ENCODE peak calls at places on chromosomes 4 and X, in five cellular contexts. S, F, I, D and E are unnamed samples.

GRCh38 chrX:152600853-152601635 is 36.7 kb upstream of the GABRQ start:
- DNase-seq in D (no peak), I (no peak), F (no peak), S (no peak), E (no peak)

GRCh38 chrX:112696506-112696905 is 16.8 kb upstream of the LHFPL1 start:
- DNase-seq in D (no peak), S (no peak), I (no peak), F (no peak), E (no peak)

GRCh38 chr4:113603926-113604325 is 157.6 kb downstream of the CAMK2D start:
- DNase-seq in I (no peak), D (no peak), F (no peak), S (peak), E (peak)

GRCh38 chr4:131551306-131551705 is 1597.8 kb upstream of the PCDH10 start:
- DNase-seq in I (no peak), D (no peak), F (no peak), S (no peak), E (no peak)

GRCh38 chr4:104286867-104287266 is 207.8 kb downstream of the CXXC4 start:
- DNase-seq in S (no peak), D (no peak), I (no peak), F (no peak), E (no peak)

GRCh38 chr4:120066182-120066524 is 495 bp downstream of the MAD2L1 start:
- DNase-seq in S (peak), D (no peak), F (no peak), I (peak), E (no peak)

GRCh38 chr4:81052119-81053068 is 21.9 kb downstream of the BMP3 start:
- DNase-seq in F (peak), I (peak), D (peak), S (peak), E (peak)

GRCh38 chr4:90318208-90318607 is 191.0 kb downstream of the CCSER1 start:
- DNase-seq in F (no peak), D (peak), S (peak), I (peak), E (peak)

GRCh38 chrX:137432609-137433008 is 133.3 kb upstream of the ZIC3 start:
- DNase-seq in S (no peak), I (no peak), F (no peak), D (no peak), E (no peak)

GRCh38 chr4:128241425-128241913 is 46.1 kb downstream of the PGRMC2 start:
- DNase-seq in D (peak), I (peak), F (no peak), S (peak), E (peak)

GRCh38 chr4:129335263-129335662 is 239.3 kb downstream of the C4orf33 start:
- DNase-seq in I (no peak), S (no peak), F (no peak), D (no peak), E (no peak)

GRCh38 chr4:4529412-4529811 is 12.4 kb downstream of the STX18 start:
- DNase-seq in D (no peak), S (no peak), F (no peak), I (no peak), E (no peak)

GRCh38 chr4:76943129-76943620 is 6.4 kb upstream of the SEPTIN11 start:
- DNase-seq in F (no peak), S (peak), D (no peak), I (peak), E (peak)

GRCh38 chr4:154073107-154073817 is 284.4 kb upstream of the SFRP2 start:
- DNase-seq in I (peak), D (peak), F (no peak), S (peak), E (peak)

GRCh38 chrX:9166566-9166909 is 132.6 kb upstream of the FAM9B start:
- DNase-seq in F (no peak), D (no peak), I (no peak), S (peak), E (no peak)

GRCh38 chrX:69151898-69152297 is 13.4 kb downstream of the PJA1 start:
- DNase-seq in I (no peak), D (no peak), S (no peak), F (no peak), E (no peak)

GRCh38 chr4:8675383-8675782 is 82.8 kb downstream of the CPZ start:
- DNase-seq in F (no peak), S (peak), I (peak), D (no peak), E (no peak)

GRCh38 chrX:72270316-72270866 is 6.7 kb downstream of the RPS4X start:
- DNase-seq in I (no peak), D (no peak), F (no peak), S (no peak), E (no peak)

GRCh38 chr4:175790067-175790466 is 22.0 kb downstream of the GPM6A start:
- DNase-seq in I (no peak), F (no peak), D (no peak), S (no peak), E (no peak)

GRCh38 chr4:159434496-159435241 is 331.8 kb downstream of the RAPGEF2 start:
- DNase-seq in F (no peak), I (peak), S (peak), D (no peak), E (peak)

GRCh38 chr4:187108846-187109245 is 385.2 kb upstream of the FAT1 start:
- DNase-seq in D (no peak), S (no peak), I (no peak), F (no peak), E (peak)

GRCh38 chr4:162497564-162498167 is 333.9 kb upstream of the FSTL5 start:
- DNase-seq in F (no peak), I (peak), S (peak), D (peak), E (peak)

GRCh38 chr4:55272576-55272975 is 73.5 kb upstream of the SRD5A3 start:
- DNase-seq in S (no peak), D (no peak), F (peak), I (no peak), E (no peak)

GRCh38 chrX:110204986-110205385 is 112.9 kb downstream of the AMMECR1 start:
- DNase-seq in D (no peak), S (peak), I (peak), F (no peak), E (peak)

GRCh38 chr4:118034061-118034785 is at the start of gene NDST3:
- DNase-seq in S (peak), F (peak), I (peak), D (peak), E (peak)

GRCh38 chrX:38890963-38891362 is 89.7 kb downstream of the MID1IP1 start:
- DNase-seq in I (no peak), S (no peak), D (no peak), F (no peak), E (no peak)

GRCh38 chr4:79865253-79865652 is 207.8 kb downstream of the ANTXR2 start:
- DNase-seq in F (no peak), D (no peak), I (peak), S (peak), E (peak)

GRCh38 chr4:8015512-8015911 is 75.9 kb upstream of the AFAP1 start:
- DNase-seq in I (peak), F (no peak), D (no peak), S (peak), E (peak)

GRCh38 chrX:53930513-53931380 is 113.5 kb downstream of the PHF8 start:
- DNase-seq in I (peak), S (peak), F (no peak), D (no peak), E (no peak)

GRCh38 chrX:153921511-153922285 is 4.4 kb downstream of the ARHGAP4 start:
- DNase-seq in I (no peak), S (no peak), D (no peak), F (peak), E (no peak)

GRCh38 chr4:105343523-105343931 is 130.3 kb downstream of the PPA2 start:
- DNase-seq in F (no peak), I (no peak), D (no peak), S (peak), E (peak)

GRCh38 chr4:61752617-61753016 is 552.5 kb downstream of the ADGRL3 start:
- DNase-seq in F (no peak), D (no peak), I (no peak), S (no peak), E (no peak)

GRCh38 chr4:109206610-109207009 is 95.8 kb downstream of the COL25A1 start:
- DNase-seq in S (no peak), I (no peak), F (no peak), D (no peak), E (no peak)